ENCODE peak calls at places on chromosomes 16 and 17, in five cellular contexts. D is stomach, B is heart right ventricle, R is thyroid gland, H is colonic mucosa. I is an unnamed sample. For H3K27me3 and H3K9me3, the result is how much of the 10 kb centered on the place peaks cover.

GRCh38 chr17:8643855-8644506 is 13.5 kb upstream of the MYH10 start:
- DNase-seq in B (no peak), R (no peak), H (no peak), D (no peak), I (no peak)

GRCh38 chr17:17565471-17566365 is 25.8 kb downstream of the PEMT start:
- DNase-seq in D (no peak), H (no peak), B (no peak), R (peak), I (no peak)

GRCh38 chr16:17380613-17381012 is 90.1 kb downstream of the XYLT1 start:
- DNase-seq in R (no peak), D (no peak), B (no peak), H (no peak), I (no peak)

GRCh38 chr16:31242197-31242596 is 17.6 kb upstream of the ITGAM start:
- DNase-seq in B (no peak), H (no peak), D (no peak), R (no peak), I (no peak)

GRCh38 chr17:14337596-14338079 is 36.8 kb downstream of the HS3ST3B1 start:
- DNase-seq in B (no peak), H (no peak), D (no peak), R (no peak), I (no peak)

GRCh38 chr17:29241015-29241963 is 5.4 kb upstream of the CRYBA1 start:
- DNase-seq in D (no peak), H (no peak), B (no peak), R (no peak), I (no peak)

GRCh38 chr16:57444711-57445110 is 2.5 kb downstream of the CIAPIN1 start:
- DNase-seq in H (no peak), R (no peak), B (no peak), D (no peak), I (no peak)

GRCh38 chr16:88747588-88748301 is 37.3 kb downstream of the PIEZO1 start:
- DNase-seq in D (peak), R (no peak), H (peak), B (no peak), I (peak)

GRCh38 chr17:31900877-31901276 is 631 bp downstream of the UTP6 start:
- DNase-seq in B (no peak), H (no peak), D (no peak), R (no peak), I (no peak)

GRCh38 chr17:39099686-39100293 is 51.6 kb downstream of the PLXDC1 start:
- DNase-seq in R (no peak), B (peak), H (peak), D (no peak), I (no peak)

GRCh38 chr17:78484300-78485159 is 92.7 kb downstream of the DNAH17 start:
- DNase-seq in R (no peak), H (peak), B (no peak), D (peak), I (peak)

GRCh38 chr17:20306924-20307323 is 160.4 kb downstream of the LGALS9B start:
- DNase-seq in H (no peak), B (no peak), D (no peak), R (no peak), I (no peak)

GRCh38 chr16:71648921-71649320 is 22.9 kb downstream of the MARVELD3 start:
- DNase-seq in R (no peak), B (no peak), D (no peak), H (no peak), I (no peak)

GRCh38 chr17:66255527-66255971 is 26.3 kb upstream of the APOH start:
- DNase-seq in H (no peak), R (no peak), B (no peak), D (no peak), I (no peak)

GRCh38 chr17:72297326-72298115 is 176.7 kb downstream of the SOX9 start:
- DNase-seq in H (no peak), D (no peak), R (no peak), B (peak), I (no peak)

GRCh38 chr16:83356266-83356665 is 451.5 kb upstream of the HSBP1 start:
- DNase-seq in R (peak), B (no peak), D (no peak), H (no peak), I (no peak)

GRCh38 chr17:42849451-42850157 is 1.4 kb upstream of the AOC3 start:
- DNase-seq in H (no peak), D (no peak), B (no peak), R (peak), I (no peak)

GRCh38 chr17:56679148-56679766 is 85.8 kb downstream of the NOG start:
- DNase-seq in H (no peak), R (no peak), D (no peak), B (no peak), I (no peak)

GRCh38 chr16:3980311-3981111 is 100.0 kb upstream of the CREBBP start:
- DNase-seq in H (no peak), D (no peak), R (no peak), B (no peak), I (no peak)

GRCh38 chr17:46191332-46192210 is 1.7 kb downstream of the KANSL1 start:
- DNase-seq in B (no peak), D (no peak), H (peak), R (peak), I (no peak)

GRCh38 chr17:18166894-18167293 is 16.7 kb upstream of the ALKBH5 start:
- DNase-seq in R (no peak), B (no peak), H (no peak), D (peak), I (no peak)

GRCh38 chr16:22813223-22813945 is 578 bp upstream of the HS3ST2 start:
- DNase-seq in R (peak), D (peak), B (peak), H (peak), I (no peak)

GRCh38 chr17:71975998-71976649 is 144.7 kb upstream of the SOX9 start:
- DNase-seq in R (peak), B (peak), H (peak), D (peak), I (no peak)

GRCh38 chr17:48737330-48738043 is 8.9 kb upstream of the HOXB13 start:
- DNase-seq in D (no peak), H (no peak), B (no peak), R (no peak), I (no peak)

DNA sequence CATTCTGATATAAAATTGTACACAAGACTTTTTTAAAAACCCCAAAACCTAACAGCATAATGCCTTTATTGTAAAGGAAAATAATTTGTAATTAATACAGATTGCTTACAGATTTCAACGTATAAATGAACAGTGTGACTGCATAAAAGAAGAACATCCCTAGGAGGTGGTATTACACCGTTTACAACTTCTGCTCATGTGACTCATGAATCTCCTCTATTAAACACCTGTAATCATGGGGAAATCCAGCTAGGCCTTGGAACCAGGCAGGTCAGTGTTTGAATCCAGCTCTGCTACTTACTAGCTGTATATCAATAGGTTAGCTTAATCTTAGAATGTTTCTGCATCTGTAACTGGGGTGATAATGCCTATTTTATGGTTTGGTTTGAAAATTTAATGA is 15.2 kb downstream of the RABEP1 start:
- DNase-seq in D (no peak), R (no peak), H (no peak), B (no peak), I (no peak)
- TF ChIP-seq CTCF in D (no peak), R (no peak), H (no peak), B (no peak), I (no peak)

GRCh38 chr17:77478899-77479298 is 338.1 kb downstream of the SEC14L1 start:
- DNase-seq in R (peak), B (no peak), H (no peak), D (no peak), I (no peak)
- H3K27me3 ChIP-seq in R (under half), B (under half), H (under half), D (under half), I (under half)

GRCh38 chr16:842061-842476 is 41.5 kb upstream of the GNG13 start:
- DNase-seq in H (no peak), B (no peak), D (no peak), R (no peak), I (no peak)

GRCh38 chr16:842631-843560 is 42.4 kb upstream of the GNG13 start:
- DNase-seq in D (no peak), H (no peak), R (no peak), B (no peak), I (no peak)

GRCh38 chr16:845349-845740 is 44.8 kb upstream of the GNG13 start:
- DNase-seq in H (no peak), R (no peak), B (no peak), D (no peak), I (no peak)

GRCh38 chr16:844638-845348 is 44.3 kb upstream of the GNG13 start:
- DNase-seq in H (no peak), D (no peak), R (no peak), B (no peak), I (no peak)

DNA sequence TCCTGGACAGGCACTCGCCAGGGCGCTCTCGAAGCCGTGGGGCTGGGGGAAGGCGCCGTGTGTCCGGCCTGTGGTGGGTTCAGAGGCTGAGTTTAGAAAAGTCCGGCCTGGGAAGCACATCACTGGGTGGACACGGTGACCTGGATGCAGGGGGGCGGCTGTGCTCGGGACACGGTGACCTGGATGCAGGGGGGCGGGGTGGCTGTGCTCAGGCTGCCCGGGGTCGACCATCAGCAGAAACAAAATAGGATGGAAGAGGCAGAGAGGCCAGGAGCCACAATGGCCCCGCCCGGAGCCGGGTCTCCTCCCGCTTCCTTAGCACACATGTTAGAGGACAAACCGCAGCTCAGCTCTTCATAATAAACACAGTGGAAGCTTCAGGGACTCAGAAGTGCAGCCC is 43.2 kb upstream of the GNG13 start:
- DNase-seq in D (no peak), H (no peak), R (no peak), B (no peak), I (no peak)
- H3K9me3 ChIP-seq in D (under half), H (under half), R (under half), B (under half), I (under half)

DNA sequence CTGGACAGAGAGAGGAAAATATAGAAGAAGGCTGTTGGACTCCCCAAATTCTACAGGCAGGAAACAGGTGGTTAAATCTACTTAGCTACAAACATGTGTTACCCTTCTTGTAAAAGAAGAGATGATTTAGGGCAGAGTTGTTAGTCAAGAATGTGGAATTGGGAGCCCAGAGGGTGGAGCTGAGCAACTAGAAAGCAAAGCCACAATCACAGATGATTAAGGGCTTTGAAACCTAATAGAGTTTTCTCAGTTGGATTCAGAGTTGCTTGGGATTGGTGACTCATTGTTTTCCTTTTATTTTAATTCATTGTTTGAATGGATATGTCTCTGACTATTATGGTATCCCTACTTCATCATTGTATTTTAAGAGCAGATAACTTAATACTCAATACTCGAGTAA is 6.2 kb downstream of the ACSM5 start:
- DNase-seq in H (no peak), B (no peak), D (no peak), R (no peak), I (no peak)
- TF ChIP-seq CTCF in H (no peak), B (no peak), D (no peak), R (no peak), I (no peak)

DNA sequence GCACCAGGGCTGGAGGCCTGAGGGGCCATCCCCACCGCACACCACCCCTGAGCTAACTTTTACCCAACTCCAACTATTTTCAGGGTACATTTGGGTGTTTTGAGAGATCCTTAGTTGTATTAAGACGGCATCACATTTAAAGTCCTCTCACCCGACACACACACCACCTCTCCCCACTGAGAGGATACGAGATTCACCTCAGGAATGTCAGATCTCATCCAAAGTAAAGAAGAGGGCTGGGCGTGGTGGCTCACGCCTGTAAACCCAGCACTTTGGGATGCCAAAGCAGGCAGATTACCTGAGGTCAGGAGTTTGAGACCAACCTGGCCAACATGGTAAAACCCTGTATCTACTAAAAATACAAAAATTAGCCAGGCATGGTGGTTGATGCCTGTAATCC is 88.4 kb downstream of the RBFOX3 start:
- DNase-seq in B (no peak), H (no peak), R (no peak), D (no peak), I (no peak)
- H3K27me3 ChIP-seq in B (half or more), H (under half), R (under half), D (half or more), I (under half)

GRCh38 chr17:22303096-22303495 is 610.8 kb downstream of the KCNJ18 start:
- DNase-seq in H (no peak), R (no peak), B (no peak), D (no peak), I (no peak)

GRCh38 chr17:22301353-22301745 is 609.0 kb downstream of the KCNJ18 start:
- DNase-seq in D (no peak), R (no peak), H (no peak), B (no peak), I (no peak)

GRCh38 chr17:22303865-22304264 is 611.5 kb downstream of the KCNJ18 start:
- DNase-seq in H (no peak), D (no peak), B (no peak), R (no peak), I (no peak)

GRCh38 chr17:22300177-22300576 is 607.9 kb downstream of the KCNJ18 start:
- DNase-seq in D (no peak), H (no peak), R (no peak), B (no peak), I (no peak)

DNA sequence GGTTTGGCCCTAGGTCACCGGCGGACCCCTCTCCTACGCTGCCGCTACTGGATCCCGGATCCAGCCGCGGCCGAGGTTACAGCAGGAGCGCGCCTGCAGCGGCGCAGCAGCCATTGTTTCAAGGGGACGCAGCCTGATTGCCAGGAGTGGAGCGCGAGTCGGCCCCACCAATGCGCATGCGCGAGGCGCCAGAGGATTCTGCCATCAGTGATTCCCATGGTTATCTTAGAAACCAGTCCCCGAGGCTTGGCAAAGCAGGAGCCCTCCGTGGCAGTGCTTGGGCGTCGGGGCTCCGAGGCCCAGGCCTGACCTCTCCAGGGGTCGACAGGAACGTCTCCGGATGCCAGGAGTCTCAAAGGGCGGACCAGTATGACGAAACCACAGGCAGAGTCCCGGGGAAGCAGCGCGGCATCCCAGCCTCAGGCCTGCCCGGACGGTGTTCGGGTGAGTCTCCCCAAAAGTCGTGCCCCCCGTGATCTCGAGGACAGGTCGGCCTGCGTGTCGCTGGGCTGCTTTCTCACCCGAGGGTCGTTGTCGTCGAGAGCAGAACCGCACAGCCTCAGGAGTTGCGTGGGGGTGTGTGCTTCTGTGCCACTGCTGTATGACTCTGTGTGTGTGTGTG is 608.5 kb downstream of the KCNJ18 start:
- DNase-seq in D (no peak), R (no peak), B (no peak), H (no peak), I (no peak)
- H3K9me3 ChIP-seq in D (under half), R (under half), B (under half), H (under half), I (under half)

DNA sequence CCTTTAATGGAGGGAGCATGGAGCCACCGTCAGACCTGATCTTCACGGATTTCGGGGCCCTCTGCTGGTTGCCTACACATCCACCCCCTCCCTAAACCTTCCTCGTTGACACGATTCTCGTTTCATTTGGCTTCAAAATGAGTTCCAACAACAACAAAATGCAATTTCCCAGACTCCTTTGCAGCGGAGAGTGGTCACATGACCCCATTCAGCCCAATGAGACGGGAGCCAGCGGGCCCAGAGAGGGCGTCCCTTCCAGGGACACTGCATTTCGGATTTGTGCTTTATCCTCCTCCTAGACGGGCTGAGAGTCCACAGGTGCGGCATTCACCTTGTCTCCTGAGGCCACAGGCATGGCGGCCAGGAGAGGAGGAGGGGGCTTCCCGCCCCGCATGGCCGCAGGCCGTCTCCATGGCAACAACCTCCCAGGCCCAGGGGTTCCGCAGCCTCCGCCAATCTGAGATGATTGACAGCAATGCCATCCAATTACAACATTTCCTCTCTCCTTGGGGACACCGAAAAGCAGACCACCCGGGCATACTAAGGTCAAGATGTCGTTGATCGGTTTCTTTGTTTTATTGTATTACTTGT is 259.8 kb downstream of the C16orf95 start:
- DNase-seq in D (no peak), B (no peak), H (no peak), R (no peak), I (no peak)
- TF ChIP-seq CTCF in D (no peak), B (peak), H (no peak), R (no peak), I (no peak)

GRCh38 chr17:81392909-81393654 is 2.2 kb upstream of the BAHCC1 start:
- DNase-seq in H (no peak), B (no peak), D (no peak), R (no peak), I (no peak)
- H3K27me3 ChIP-seq in H (under half), B (under half), D (half or more), R (under half), I (half or more)

I was measured in CD4-positive, alpha-beta T cell.